ENCODE peak calls at places on chromosomes 11 and 22, in five cellular contexts. One of them, this sample, is unnamed. For H3K4me1, the result is how much of the 10 kb centered on the place peaks cover.

GRCh38 chr22:39205344-39206021 is 39.3 kb downstream of the PDGFB start:
- DNase-seq in heart right ventricle: no peak
- DNase-seq in spleen: peak
- DNase-seq in IMR-90: peak
- DNase-seq in BE2C: no peak
- DNase-seq in this sample: peak

GRCh38 chr22:22944268-22944985 is 56.8 kb downstream of the IGLL5 start:
- DNase-seq in heart right ventricle: no peak
- DNase-seq in spleen: peak
- DNase-seq in IMR-90: no peak
- DNase-seq in BE2C: no peak
- DNase-seq in this sample: no peak

GRCh38 chr11:30451167-30451566 is 128.3 kb downstream of the ARL14EP start:
- DNase-seq in heart right ventricle: no peak
- DNase-seq in spleen: no peak
- DNase-seq in IMR-90: no peak
- DNase-seq in BE2C: no peak
- DNase-seq in this sample: no peak

GRCh38 chr22:42962295-42963230 is 52.4 kb downstream of the PACSIN2 start:
- DNase-seq in heart right ventricle: no peak
- DNase-seq in spleen: no peak
- DNase-seq in IMR-90: peak
- DNase-seq in BE2C: no peak
- DNase-seq in this sample: no peak

GRCh38 chr22:30277547-30278344 is 11.1 kb upstream of the OSM start:
- DNase-seq in heart right ventricle: peak
- DNase-seq in spleen: no peak
- DNase-seq in IMR-90: peak
- DNase-seq in BE2C: no peak
- DNase-seq in this sample: no peak

GRCh38 chr11:63854696-63855095 is 15.8 kb downstream of the MARK2 start:
- DNase-seq in heart right ventricle: no peak
- DNase-seq in spleen: no peak
- DNase-seq in IMR-90: no peak
- DNase-seq in BE2C: no peak
- DNase-seq in this sample: no peak

GRCh38 chr11:86418929-86419328 is 44.2 kb downstream of the CCDC81 start:
- DNase-seq in heart right ventricle: no peak
- DNase-seq in spleen: no peak
- DNase-seq in IMR-90: peak
- DNase-seq in BE2C: no peak
- DNase-seq in this sample: no peak

GRCh38 chr11:9765320-9766101 is 101.6 kb downstream of the SWAP70 start:
- DNase-seq in heart right ventricle: peak
- DNase-seq in spleen: no peak
- DNase-seq in IMR-90: peak
- DNase-seq in BE2C: peak
- DNase-seq in this sample: no peak

GRCh38 chr11:78838417-78838816 is 263.8 kb upstream of the NARS2 start:
- DNase-seq in heart right ventricle: no peak
- DNase-seq in spleen: no peak
- DNase-seq in IMR-90: no peak
- DNase-seq in BE2C: no peak
- DNase-seq in this sample: no peak

GRCh38 chr11:60377737-60378136 is 595 bp upstream of the MS4A7 start:
- DNase-seq in heart right ventricle: peak
- DNase-seq in spleen: peak
- DNase-seq in IMR-90: no peak
- DNase-seq in BE2C: no peak
- DNase-seq in this sample: peak

GRCh38 chr22:44497904-44498242 is at the start of gene RTL6:
- DNase-seq in heart right ventricle: no peak
- DNase-seq in spleen: no peak
- DNase-seq in IMR-90: peak
- DNase-seq in BE2C: no peak
- DNase-seq in this sample: no peak

GRCh38 chr11:94837317-94837716 is 69.2 kb downstream of the AMOTL1 start:
- DNase-seq in heart right ventricle: peak
- DNase-seq in spleen: no peak
- DNase-seq in IMR-90: no peak
- DNase-seq in BE2C: no peak
- DNase-seq in this sample: no peak

GRCh38 chr11:58811499-58811898 is 33.0 kb downstream of the GLYATL2 start:
- DNase-seq in heart right ventricle: no peak
- DNase-seq in spleen: no peak
- DNase-seq in IMR-90: no peak
- DNase-seq in BE2C: no peak
- DNase-seq in this sample: no peak

GRCh38 chr22:20654343-20655208 is 119.3 kb upstream of the SERPIND1 start:
- DNase-seq in heart right ventricle: no peak
- DNase-seq in spleen: no peak
- DNase-seq in IMR-90: no peak
- DNase-seq in BE2C: no peak
- DNase-seq in this sample: peak

GRCh38 chr22:30947821-30948454 is 20.6 kb downstream of the MORC2 start:
- DNase-seq in heart right ventricle: peak
- DNase-seq in spleen: no peak
- DNase-seq in IMR-90: peak
- DNase-seq in BE2C: no peak
- DNase-seq in this sample: no peak

GRCh38 chr11:125992893-125993292 is 47.0 kb downstream of the VSIG10L2 start:
- DNase-seq in heart right ventricle: no peak
- DNase-seq in spleen: no peak
- DNase-seq in IMR-90: no peak
- DNase-seq in BE2C: no peak
- DNase-seq in this sample: no peak

GRCh38 chr11:126414615-126415014 is 59.1 kb downstream of the ST3GAL4 start:
- DNase-seq in heart right ventricle: no peak
- DNase-seq in spleen: no peak
- DNase-seq in IMR-90: no peak
- DNase-seq in BE2C: no peak
- DNase-seq in this sample: peak

GRCh38 chr11:45745065-45745811 is 59.7 kb upstream of the SLC35C1 start:
- DNase-seq in heart right ventricle: peak
- DNase-seq in spleen: peak
- DNase-seq in IMR-90: no peak
- DNase-seq in BE2C: no peak
- DNase-seq in this sample: no peak

GRCh38 chr11:3041699-3042098 is 15.5 kb downstream of the CARS1 start:
- DNase-seq in heart right ventricle: peak
- DNase-seq in spleen: peak
- DNase-seq in IMR-90: no peak
- DNase-seq in BE2C: no peak
- DNase-seq in this sample: no peak

GRCh38 chr11:68508425-68508824 is 47.9 kb downstream of the PPP6R3 start:
- DNase-seq in heart right ventricle: no peak
- DNase-seq in spleen: no peak
- DNase-seq in IMR-90: peak
- DNase-seq in BE2C: no peak
- DNase-seq in this sample: no peak

GRCh38 chr11:113394919-113395318 is 7.3 kb downstream of the ANKK1 start:
- DNase-seq in heart right ventricle: no peak
- DNase-seq in spleen: peak
- DNase-seq in IMR-90: no peak
- DNase-seq in BE2C: no peak
- DNase-seq in this sample: no peak

GRCh38 chr11:61820174-61820573 is 3.4 kb upstream of the FADS1 start:
- DNase-seq in heart right ventricle: no peak
- DNase-seq in spleen: no peak
- DNase-seq in IMR-90: peak
- DNase-seq in BE2C: no peak
- DNase-seq in this sample: no peak

GRCh38 chr11:15852179-15852578 is 504.2 kb downstream of the SOX6 start:
- DNase-seq in heart right ventricle: no peak
- DNase-seq in spleen: no peak
- DNase-seq in IMR-90: peak
- DNase-seq in BE2C: peak
- DNase-seq in this sample: no peak

GRCh38 chr22:27630754-27631153 is 170.8 kb downstream of the MN1 start:
- DNase-seq in heart right ventricle: no peak
- DNase-seq in spleen: no peak
- DNase-seq in IMR-90: no peak
- DNase-seq in BE2C: no peak
- DNase-seq in this sample: no peak

GRCh38 chr11:38543311-38543710 is 1945.3 kb upstream of the RAG2 start:
- DNase-seq in heart right ventricle: no peak
- DNase-seq in spleen: no peak
- DNase-seq in IMR-90: peak
- DNase-seq in BE2C: no peak
- DNase-seq in this sample: no peak

GRCh38 chr11:77107950-77108349 is 5.3 kb downstream of the OMP start:
- DNase-seq in heart right ventricle: no peak
- DNase-seq in spleen: no peak
- DNase-seq in IMR-90: peak
- DNase-seq in BE2C: no peak
- DNase-seq in this sample: peak

GRCh38 chr11:19874241-19874640 is 161.6 kb downstream of the NAV2 start:
- DNase-seq in heart right ventricle: no peak
- DNase-seq in spleen: no peak
- DNase-seq in IMR-90: no peak
- DNase-seq in BE2C: no peak
- DNase-seq in this sample: no peak

GRCh38 chr11:134361241-134361640 is 29.5 kb downstream of the GLB1L2 start:
- DNase-seq in heart right ventricle: no peak
- DNase-seq in spleen: peak
- DNase-seq in IMR-90: no peak
- DNase-seq in BE2C: peak
- DNase-seq in this sample: no peak

GRCh38 chr22:30444632-30445437 is 19.3 kb downstream of the MTFP1 start:
- DNase-seq in heart right ventricle: no peak
- DNase-seq in spleen: no peak
- DNase-seq in IMR-90: peak
- DNase-seq in BE2C: peak
- DNase-seq in this sample: no peak

GRCh38 chr11:97746832-97747231 is 1273.9 kb upstream of the CNTN5 start:
- DNase-seq in heart right ventricle: no peak
- DNase-seq in spleen: no peak
- DNase-seq in IMR-90: no peak
- DNase-seq in BE2C: no peak
- DNase-seq in this sample: no peak

GRCh38 chr11:104918113-104918824 is 20.0 kb upstream of the CASP12 start:
- DNase-seq in heart right ventricle: no peak
- DNase-seq in spleen: no peak
- DNase-seq in IMR-90: peak
- DNase-seq in BE2C: no peak
- DNase-seq in this sample: no peak

DNA sequence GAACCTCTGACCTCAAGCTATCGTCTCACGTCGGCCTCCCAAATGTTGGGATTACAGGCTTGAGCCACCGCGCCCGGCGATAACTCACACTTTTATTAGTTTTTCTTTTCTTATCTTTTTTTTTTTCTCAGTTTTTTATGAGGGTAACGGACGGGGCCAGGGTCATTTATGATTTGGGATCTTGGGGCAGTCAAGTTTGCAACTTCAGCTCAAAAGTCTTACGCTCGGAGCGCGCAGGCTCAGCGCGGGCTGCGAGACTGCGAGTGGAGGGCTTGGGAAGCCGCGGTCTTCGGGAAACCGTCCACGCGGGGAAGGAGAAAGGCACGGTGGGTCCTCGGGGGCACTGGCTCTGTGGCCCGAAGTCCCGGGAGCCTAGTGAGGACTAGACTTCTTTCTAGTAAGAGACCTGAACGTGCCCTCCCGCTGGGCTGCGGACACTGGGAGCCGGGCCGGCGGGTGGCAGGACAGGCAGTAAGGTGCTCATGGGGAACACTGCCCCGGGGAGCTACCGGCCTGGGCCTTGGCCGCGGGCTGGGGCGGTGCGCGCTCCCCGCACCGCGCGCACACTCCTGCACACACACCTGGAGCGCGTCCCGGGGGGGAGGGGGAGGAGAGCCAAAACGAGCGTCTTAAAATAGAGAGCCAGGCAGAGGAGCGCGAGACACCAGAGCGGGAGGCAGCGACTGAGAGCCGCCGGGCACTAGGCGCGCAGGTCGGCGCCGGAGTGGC is 491 bp upstream of the BARX2 start:
- DNase-seq in heart right ventricle: no peak
- DNase-seq in spleen: no peak
- DNase-seq in IMR-90: no peak
- DNase-seq in BE2C: no peak
- DNase-seq in this sample: no peak
- H3K4me1 ChIP-seq in heart right ventricle: under half
- H3K4me1 ChIP-seq in spleen: under half
- H3K4me1 ChIP-seq in IMR-90: under half
- H3K4me1 ChIP-seq in BE2C: under half
- H3K4me1 ChIP-seq in this sample: under half

GRCh38 chr11:119365071-119365591 is 16.4 kb downstream of the USP2 start:
- DNase-seq in heart right ventricle: no peak
- DNase-seq in spleen: peak
- DNase-seq in IMR-90: peak
- DNase-seq in BE2C: no peak
- DNase-seq in this sample: no peak
- H3K4me1 ChIP-seq in heart right ventricle: under half
- H3K4me1 ChIP-seq in spleen: under half
- H3K4me1 ChIP-seq in IMR-90: under half
- H3K4me1 ChIP-seq in BE2C: under half
- H3K4me1 ChIP-seq in this sample: under half

DNA sequence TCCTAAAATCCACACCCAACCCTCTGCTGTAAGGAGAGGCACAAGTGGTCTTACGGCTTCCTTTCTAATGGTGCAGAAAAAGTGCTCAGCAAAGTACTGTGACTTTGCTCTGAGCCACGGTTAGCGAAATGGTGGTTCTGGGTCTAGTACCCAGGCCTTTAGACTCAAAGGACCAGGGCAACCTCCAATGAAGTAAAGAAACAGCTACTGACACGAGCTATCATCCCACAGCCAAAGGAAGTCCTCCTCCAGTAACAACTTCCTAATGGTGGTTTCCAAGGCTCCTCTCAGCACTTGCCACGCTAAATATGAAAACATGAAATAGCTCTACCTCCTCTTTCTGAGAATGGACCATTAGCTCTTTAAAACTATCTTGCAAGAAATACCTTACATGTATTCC is 122.5 kb downstream of the ETS1 start:
- DNase-seq in heart right ventricle: no peak
- DNase-seq in spleen: no peak
- DNase-seq in IMR-90: no peak
- DNase-seq in BE2C: no peak
- DNase-seq in this sample: no peak
- H3K4me1 ChIP-seq in heart right ventricle: half or more
- H3K4me1 ChIP-seq in spleen: half or more
- H3K4me1 ChIP-seq in IMR-90: under half
- H3K4me1 ChIP-seq in BE2C: under half
- H3K4me1 ChIP-seq in this sample: under half

GRCh38 chr11:43917851-43918250 is 24.6 kb upstream of the C11orf96 start:
- DNase-seq in heart right ventricle: no peak
- DNase-seq in spleen: no peak
- DNase-seq in IMR-90: peak
- DNase-seq in BE2C: no peak
- DNase-seq in this sample: no peak

GRCh38 chr11:43920598-43921419 is 21.6 kb upstream of the C11orf96 start:
- DNase-seq in heart right ventricle: peak
- DNase-seq in spleen: no peak
- DNase-seq in IMR-90: peak
- DNase-seq in BE2C: peak
- DNase-seq in this sample: peak

GRCh38 chr11:43921561-43922294 is 20.7 kb upstream of the C11orf96 start:
- DNase-seq in heart right ventricle: no peak
- DNase-seq in spleen: no peak
- DNase-seq in IMR-90: no peak
- DNase-seq in BE2C: no peak
- DNase-seq in this sample: peak

GRCh38 chr11:43918662-43919061 is 23.8 kb upstream of the C11orf96 start:
- DNase-seq in heart right ventricle: no peak
- DNase-seq in spleen: no peak
- DNase-seq in IMR-90: no peak
- DNase-seq in BE2C: no peak
- DNase-seq in this sample: no peak

GRCh38 chr11:43919852-43920597 is 22.4 kb upstream of the C11orf96 start:
- DNase-seq in heart right ventricle: peak
- DNase-seq in spleen: no peak
- DNase-seq in IMR-90: peak
- DNase-seq in BE2C: no peak
- DNase-seq in this sample: peak
- H3K4me1 ChIP-seq in heart right ventricle: under half
- H3K4me1 ChIP-seq in spleen: under half
- H3K4me1 ChIP-seq in IMR-90: under half
- H3K4me1 ChIP-seq in BE2C: half or more
- H3K4me1 ChIP-seq in this sample: under half